ENCODE peak calls at places on chromosomes 16 and 17, in eight cellular contexts. T, K, I, Z, Q, P, S and C are unnamed samples.

GRCh38 chr17:79743614-79744013 is 12.9 kb downstream of the ENPP7 start:
- DNase-seq in Q (no peak), K (no peak), S (no peak), I (no peak), P (no peak), Z (no peak), T (no peak), C (no peak)

GRCh38 chr16:89667633-89668032 is 10.0 kb downstream of the SPATA33 start:
- DNase-seq in K (no peak), Q (no peak), Z (no peak), S (no peak), I (no peak), T (no peak), P (no peak), C (no peak)

GRCh38 chr16:29994613-29995329 is 646 bp downstream of the HIRIP3 start:
- DNase-seq in Q (peak; percentile 62), K (peak; percentile 43), S (no peak), Z (peak; percentile 41), P (peak; percentile 81), I (peak; percentile 32), T (peak; percentile 86), C (no peak)

GRCh38 chr17:39099686-39100293 is 51.6 kb downstream of the PLXDC1 start:
- DNase-seq in I (peak; percentile 23), Q (peak; percentile 84), Z (peak; percentile 37), P (peak; percentile 46), S (no peak), K (peak; percentile 67), T (peak; percentile 26), C (no peak)

GRCh38 chr17:50935201-50936124 is 69.3 kb upstream of the TOB1 start:
- DNase-seq in S (no peak), I (no peak), P (peak; percentile 67), Z (peak; percentile 88), K (no peak), T (peak; percentile 59), Q (peak; percentile 70), C (peak; percentile 91)

GRCh38 chr17:76716146-76716833 is 5.5 kb upstream of the MXRA7 start:
- DNase-seq in I (peak; percentile 98), P (peak; percentile 55), T (no peak), S (no peak), K (peak; percentile 100), Q (no peak), Z (peak; percentile 72), C (no peak)

GRCh38 chr17:60390223-60390622 is 1.7 kb downstream of the USP32 start:
- DNase-seq in S (no peak), K (peak; percentile 77), Z (no peak), I (peak; percentile 35), P (no peak), T (no peak), Q (no peak), C (no peak)

GRCh38 chr16:2388875-2389433 is 40.3 kb upstream of the CCNF start:
- DNase-seq in I (peak; percentile 92), Q (no peak), P (no peak), T (peak; percentile 7), S (no peak), K (peak; percentile 84), Z (no peak), C (peak; percentile 89)

GRCh38 chr17:55774834-55775233 is 24.0 kb downstream of the PCTP start:
- DNase-seq in I (no peak), Q (no peak), S (no peak), K (no peak), P (no peak), T (no peak), Z (no peak), C (no peak)

GRCh38 chr16:71537643-71538042 is 11.4 kb downstream of the CHST4 start:
- DNase-seq in K (peak; percentile 25), S (peak; percentile 50), Q (no peak), P (peak; percentile 72), Z (no peak), I (peak; percentile 25), T (peak; percentile 55), C (peak; percentile 25)

GRCh38 chr17:48162946-48163506 is 55.5 kb downstream of the SNX11 start:
- DNase-seq in T (peak; percentile 11), P (no peak), Z (no peak), I (peak; percentile 47), S (no peak), Q (no peak), K (peak; percentile 10), C (no peak)

GRCh38 chr16:49661465-49662187 is 194.3 kb downstream of the ZNF423 start:
- DNase-seq in P (no peak), K (peak; percentile 62), T (no peak), Q (no peak), Z (peak; percentile 64), S (no peak), I (peak; percentile 46), C (no peak)

DNA sequence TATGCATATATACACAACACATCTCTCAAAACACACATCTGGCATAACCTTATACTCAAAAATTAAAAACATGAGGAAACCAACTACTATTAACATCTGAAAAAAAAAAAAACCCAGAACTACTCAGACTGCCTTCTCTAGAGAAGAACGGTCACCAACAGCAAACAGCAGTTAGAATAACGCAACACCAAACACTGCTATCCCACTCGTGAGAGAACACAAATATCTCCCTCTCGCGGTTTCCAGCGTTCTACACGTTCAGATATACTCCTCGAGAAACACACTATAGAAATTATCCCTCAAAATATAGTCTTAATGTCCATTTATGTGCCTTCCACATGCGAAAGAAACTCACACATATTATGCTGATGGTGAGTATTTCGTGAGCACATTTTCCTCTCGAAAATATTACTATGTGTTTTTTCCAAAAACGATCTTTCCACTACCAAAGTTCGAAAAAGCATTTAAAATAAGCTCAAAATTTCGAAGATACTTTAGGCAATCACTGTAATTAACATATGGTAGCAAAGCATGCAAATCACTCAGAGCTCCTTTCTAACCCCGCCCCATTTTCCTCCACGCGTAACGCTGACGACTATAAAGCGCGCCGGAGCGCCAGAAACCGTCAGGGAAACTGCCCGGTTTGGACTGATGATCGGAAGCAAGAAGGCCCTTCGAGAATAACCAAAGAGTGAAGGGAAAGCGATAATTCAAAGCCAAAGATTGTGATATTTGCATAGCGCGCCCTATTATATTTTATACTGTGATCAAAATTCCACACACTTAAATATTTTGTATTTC is 60.1 kb downstream of the TEX14 start:
- DNase-seq in T (peak; percentile 97), Q (peak; percentile 95), I (peak; percentile 99), Z (peak; percentile 91), K (peak; percentile 99), P (peak; percentile 99), S (peak; percentile 100), C (peak; percentile 95)
- TF ChIP-seq CTCF in T (peak; percentile 45), Q (peak; percentile 43), I (no peak), Z (peak; percentile 22), K (no peak), P (peak; percentile 32), S (peak; percentile 16), C (peak; percentile 10)

GRCh38 chr17:44499722-44500121 is 3.5 kb downstream of the GPATCH8 start:
- DNase-seq in Z (no peak), S (no peak), Q (no peak), P (no peak), K (no peak), I (no peak), T (no peak), C (no peak)
- H3K4me3 ChIP-seq in Z (peak overlapping the region; percentile 86), S (no peak overlapping the region), Q (no peak overlapping the region), P (no peak overlapping the region), K (peak overlapping the region; percentile 15), I (no peak overlapping the region), T (no peak overlapping the region), C (no peak overlapping the region)

GRCh38 chr17:74005790-74006189 is 197.7 kb upstream of the RPL38 start:
- DNase-seq in Q (no peak), S (no peak), P (no peak), K (no peak), Z (no peak), I (no peak), T (no peak), C (no peak)

GRCh38 chr17:74011963-74012362 is 191.5 kb upstream of the RPL38 start:
- DNase-seq in Q (no peak), Z (no peak), K (no peak), I (no peak), P (peak; percentile 93), S (no peak), T (no peak), C (no peak)

GRCh38 chr17:74006366-74006765 is 197.1 kb upstream of the RPL38 start:
- DNase-seq in K (no peak), Q (no peak), I (no peak), T (no peak), Z (no peak), S (no peak), P (no peak), C (no peak)

GRCh38 chr17:74010903-74011302 is 192.6 kb upstream of the RPL38 start:
- DNase-seq in Z (no peak), P (peak; percentile 71), Q (no peak), K (no peak), S (no peak), I (no peak), T (no peak), C (peak; percentile 21)

DNA sequence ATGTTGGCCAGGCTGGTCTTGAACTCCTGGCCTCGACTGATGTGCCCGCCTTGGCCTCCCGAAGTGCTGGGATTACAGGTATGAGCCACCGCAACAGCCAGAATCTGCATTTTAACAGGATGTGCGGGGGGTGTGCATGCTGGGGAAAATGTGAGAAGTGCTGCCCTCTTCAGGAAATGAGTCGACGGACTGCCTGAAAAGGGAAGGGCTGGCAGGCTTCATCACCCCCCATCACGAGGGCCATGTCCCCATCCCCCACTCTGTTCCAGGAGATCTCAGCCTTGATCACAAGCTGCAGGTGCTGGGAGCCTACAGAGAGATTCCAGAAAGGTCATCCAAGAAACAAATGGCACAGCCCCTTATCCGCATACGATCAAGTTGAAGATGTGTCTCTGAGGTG is 195.3 kb upstream of the RPL38 start:
- DNase-seq in K (no peak), I (no peak), Q (no peak), P (peak; percentile 87), T (peak; percentile 11), Z (no peak), S (peak; percentile 16), C (no peak)
- TF ChIP-seq CTCF in K (no peak), I (peak; percentile 10), Q (peak; percentile 23), P (peak; percentile 84), T (no peak), Z (no peak), S (peak; percentile 39), C (peak; percentile 32)

DNA sequence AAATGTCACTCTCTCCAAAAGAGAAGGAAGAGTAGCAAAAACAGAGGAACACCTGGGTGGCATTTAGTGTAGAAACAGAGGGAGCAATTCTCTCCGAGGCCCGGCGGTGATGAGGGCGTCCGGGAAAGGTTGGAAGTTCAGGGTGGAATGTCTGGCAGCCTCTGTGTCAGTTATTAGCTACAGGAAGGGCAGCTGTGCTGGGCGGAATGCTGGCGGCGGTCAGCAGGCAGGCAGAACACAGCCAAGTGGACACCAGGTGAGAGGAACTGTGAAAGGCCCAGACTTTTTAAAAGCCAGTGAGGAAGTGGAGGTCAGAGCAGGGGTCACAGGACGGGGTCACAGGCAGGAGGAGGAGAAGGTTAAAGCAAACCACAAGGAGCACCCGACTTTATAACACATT is 238.1 kb downstream of the NTN1 start:
- DNase-seq in K (peak; percentile 65), Q (peak; percentile 43), S (no peak), I (no peak), T (no peak), P (no peak), Z (no peak), C (no peak)
- H3K4me3 ChIP-seq in K (no peak overlapping the region), Q (no peak overlapping the region), S (no peak overlapping the region), I (no peak overlapping the region), T (no peak overlapping the region), P (no peak overlapping the region), Z (no peak overlapping the region), C (no peak overlapping the region)